ENCODE peak calls at places on chromosomes 3 and 15, in four cellular contexts. A is HuH-7.5; V is activated gamma-delta T cell treated with anti-CD3 and anti-CD28 coated beads, Interleukin-2, amount 50 U/mL, for 16 hours; E is mucosa of descending colon. I is an unnamed sample.

GRCh38 chr15:38547255-38547997 is 17.2 kb downstream of the RASGRP1 start:
- DNase-seq in V (no peak), E (no peak), A (no peak), I (no peak)

GRCh38 chr3:132987396-132987795 is 50.8 kb upstream of the TMEM108 start:
- DNase-seq in V (no peak), A (no peak), E (no peak), I (no peak)

GRCh38 chr3:45795882-45796765 is at the start of gene SLC6A20:
- DNase-seq in A (no peak), E (peak), V (no peak), I (no peak)

GRCh38 chr3:30502742-30503073 is 103.7 kb upstream of the TGFBR2 start:
- DNase-seq in A (no peak), V (no peak), E (no peak), I (peak)

GRCh38 chr3:88180398-88180999 is 30.7 kb downstream of the C3orf38 start:
- DNase-seq in E (peak), A (no peak), V (no peak), I (no peak)

GRCh38 chr3:107206141-107206540 is 171.1 kb upstream of the CCDC54 start:
- DNase-seq in V (no peak), E (peak), A (peak), I (no peak)

GRCh38 chr15:45157974-45158373 is 28.2 kb downstream of the DUOX1 start:
- DNase-seq in A (no peak), E (no peak), V (no peak), I (peak)

GRCh38 chr3:109224333-109224732 is 87.8 kb downstream of the C3orf85 start:
- DNase-seq in V (no peak), E (peak), A (no peak), I (no peak)

GRCh38 chr3:177069514-177070329 is 127.6 kb downstream of the TBL1XR1 start:
- DNase-seq in E (no peak), A (no peak), V (no peak), I (peak)